ENCODE peak calls at places on chromosomes 7 and 10, in seven cellular contexts. L, B, Y, U, N, I and F are unnamed samples.

GRCh38 chr10:52440612-52441285 is 126.7 kb downstream of the DKK1 start:
- DNase-seq in U (peak; percentile 5), B (peak; percentile 43), I (no peak), Y (peak; percentile 3), L (no peak), N (no peak), F (peak; percentile 57)

GRCh38 chr7:151311294-151311864 is 30.2 kb upstream of the NUB1 start:
- DNase-seq in U (peak; percentile 84), Y (no peak), N (no peak), B (no peak), L (no peak), I (no peak), F (peak; percentile 20)

GRCh38 chr10:14838582-14839304 is 637 bp downstream of the HSPA14 start:
- DNase-seq in B (peak; percentile 29), I (no peak), Y (peak; percentile 46), N (peak; percentile 14), L (no peak), U (peak; percentile 83), F (peak; percentile 83)

GRCh38 chr10:15472431-15473400 is 101.6 kb upstream of the FAM171A1 start:
- DNase-seq in N (no peak), L (peak; percentile 46), B (peak; percentile 98), Y (no peak), I (peak; percentile 22), U (peak; percentile 63), F (peak; percentile 52)

GRCh38 chr7:36100293-36100692 is 52.8 kb upstream of the EEPD1 start:
- DNase-seq in B (no peak), I (no peak), U (no peak), N (no peak), L (no peak), Y (no peak), F (no peak)

GRCh38 chr7:101094376-101094775 is 9.1 kb downstream of the TRIM56 start:
- DNase-seq in I (no peak), Y (no peak), N (no peak), U (peak; percentile 28), B (no peak), L (no peak), F (no peak)

GRCh38 chr10:88271736-88272135 is 311.4 kb downstream of the RNLS start:
- DNase-seq in N (no peak), B (peak; percentile 50), L (no peak), U (no peak), Y (no peak), I (no peak), F (no peak)

GRCh38 chr7:41640487-41640886 is 62.4 kb downstream of the INHBA start:
- DNase-seq in B (peak; percentile 58), U (no peak), L (no peak), N (no peak), Y (no peak), I (no peak), F (no peak)

GRCh38 chr7:117008849-117009531 is 55.7 kb downstream of the ST7 start:
- DNase-seq in B (peak; percentile 90), I (no peak), N (no peak), Y (no peak), U (no peak), L (no peak), F (no peak)

GRCh38 chr10:116733566-116733965 is 8.8 kb downstream of the HSPA12A start:
- DNase-seq in B (no peak), N (no peak), Y (no peak), U (no peak), L (peak; percentile 58), I (no peak), F (no peak)

GRCh38 chr10:96334888-96335526 is 23.8 kb downstream of the OPALIN start:
- DNase-seq in Y (peak; percentile 50), I (no peak), B (peak; percentile 71), U (peak; percentile 84), N (no peak), L (peak; percentile 8), F (peak; percentile 70)

GRCh38 chr7:5296627-5297226 is 14.0 kb downstream of the SLC29A4 start:
- DNase-seq in L (no peak), Y (peak; percentile 13), B (peak; percentile 5), I (no peak), U (peak; percentile 87), N (peak; percentile 73), F (peak; percentile 95)

GRCh38 chr7:128236924-128237586 is 4.0 kb upstream of the LEP start:
- DNase-seq in B (peak; percentile 60), U (peak; percentile 6), I (no peak), Y (peak; percentile 28), N (no peak), L (peak; percentile 62), F (no peak)

GRCh38 chr7:370775-371118 is 80.8 kb downstream of the FOXL3 start:
- DNase-seq in L (no peak), Y (no peak), N (no peak), B (no peak), U (no peak), I (no peak), F (no peak)

GRCh38 chr7:29987083-29987482 is 2.5 kb downstream of the SCRN1 start:
- DNase-seq in I (no peak), Y (peak; percentile 52), B (peak; percentile 44), U (no peak), N (no peak), L (no peak), F (no peak)

GRCh38 chr7:100532165-100533022 is 6.6 kb upstream of the AGFG2 start:
- DNase-seq in B (no peak), Y (no peak), L (no peak), I (no peak), N (no peak), U (no peak), F (no peak)

GRCh38 chr10:8054243-8054497 is 318 bp upstream of the GATA3 start:
- DNase-seq in N (no peak), U (no peak), I (no peak), L (no peak), B (no peak), Y (no peak), F (no peak)

GRCh38 chr10:8053446-8054242 is 844 bp upstream of the GATA3 start:
- DNase-seq in B (peak; percentile 49), Y (peak; percentile 87), U (peak; percentile 95), N (peak; percentile 92), I (no peak), L (peak; percentile 21), F (peak; percentile 96)

GRCh38 chr10:8052344-8052969 is 2.0 kb upstream of the GATA3 start:
- DNase-seq in U (no peak), B (no peak), N (no peak), Y (peak; percentile 67), I (no peak), L (no peak), F (peak; percentile 50)

GRCh38 chr10:8051851-8052257 is 2.6 kb upstream of the GATA3 start:
- DNase-seq in U (peak; percentile 78), I (no peak), L (no peak), Y (peak; percentile 83), B (no peak), N (no peak), F (peak; percentile 91)

DNA sequence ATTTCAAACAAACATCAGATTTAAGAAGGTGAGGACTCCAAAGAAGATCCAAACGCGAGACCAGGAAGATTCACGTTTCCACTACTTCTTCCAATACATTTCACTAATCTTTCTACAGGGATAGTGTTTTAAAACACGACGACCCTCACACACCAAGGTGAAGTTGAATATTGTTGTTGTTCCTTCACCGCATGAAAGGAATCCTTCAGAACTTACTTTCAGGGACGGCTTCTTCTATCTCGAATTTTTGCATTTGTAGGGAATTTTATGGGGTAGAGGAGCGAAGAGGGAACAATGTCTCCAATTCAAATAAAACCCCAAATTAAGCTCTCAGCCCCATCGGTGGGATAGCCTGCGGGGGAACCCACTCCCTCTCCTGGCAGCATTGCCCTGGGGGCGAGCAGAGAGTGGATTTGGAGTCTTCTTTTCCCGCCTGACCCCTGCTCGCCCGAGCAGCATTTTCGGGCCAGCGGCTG is 1.5 kb upstream of the GATA3 start:
- DNase-seq in Y (no peak), I (no peak), U (no peak), L (no peak), B (no peak), N (no peak), F (no peak)
- H3K4me3 ChIP-seq in Y (peak overlapping the region; percentile 58), I (no peak overlapping the region), U (peak overlapping the region; percentile 60), L (no peak overlapping the region), B (no peak overlapping the region), N (no peak overlapping the region), F (no peak overlapping the region)

DNA sequence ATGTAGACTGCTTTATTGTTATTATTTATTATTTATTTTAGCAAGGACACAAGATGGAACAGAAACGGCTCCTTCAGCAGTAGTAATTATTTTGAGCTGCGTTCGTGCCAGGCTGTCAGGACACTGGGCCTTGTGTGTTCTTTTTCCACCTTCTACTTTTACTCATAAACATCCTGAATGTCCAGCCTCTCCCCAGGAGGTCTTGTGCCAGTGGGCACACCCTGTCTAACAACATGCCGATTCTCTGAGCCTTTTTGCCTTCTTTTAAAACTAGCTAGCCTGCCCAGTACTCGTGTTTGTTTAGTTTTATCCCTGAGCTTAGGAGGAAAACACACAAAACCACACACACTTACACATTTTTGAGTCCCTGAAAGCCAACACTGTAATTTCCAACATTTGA is 1.2 kb downstream of the SCIN start:
- DNase-seq in U (no peak), I (no peak), B (no peak), N (no peak), L (no peak), Y (no peak), F (no peak)
- H3K4me3 ChIP-seq in U (no peak overlapping the region), I (no peak overlapping the region), B (no peak overlapping the region), N (no peak overlapping the region), L (no peak overlapping the region), Y (no peak overlapping the region), F (no peak overlapping the region)

GRCh38 chr10:121593267-121593666 is 5.0 kb downstream of the FGFR2 start:
- DNase-seq in Y (no peak), N (no peak), U (no peak), L (no peak), B (no peak), I (no peak), F (no peak)

GRCh38 chr10:121594623-121595320 is 3.5 kb downstream of the FGFR2 start:
- DNase-seq in I (no peak), U (no peak), N (no peak), Y (no peak), L (peak; percentile 47), B (no peak), F (no peak)

GRCh38 chr10:121593676-121594075 is 4.6 kb downstream of the FGFR2 start:
- DNase-seq in U (no peak), L (no peak), B (no peak), I (no peak), Y (no peak), N (no peak), F (no peak)

GRCh38 chr10:121595321-121595805 is 2.9 kb downstream of the FGFR2 start:
- DNase-seq in B (no peak), N (no peak), I (no peak), U (no peak), L (no peak), Y (no peak), F (no peak)

GRCh38 chr10:121594076-121594475 is 4.2 kb downstream of the FGFR2 start:
- DNase-seq in I (no peak), B (no peak), U (no peak), N (no peak), Y (no peak), L (no peak), F (no peak)
- H3K4me3 ChIP-seq in I (no peak overlapping the region), B (no peak overlapping the region), U (peak overlapping the region; percentile 82), N (no peak overlapping the region), Y (no peak overlapping the region), L (no peak overlapping the region), F (no peak overlapping the region)

DNA sequence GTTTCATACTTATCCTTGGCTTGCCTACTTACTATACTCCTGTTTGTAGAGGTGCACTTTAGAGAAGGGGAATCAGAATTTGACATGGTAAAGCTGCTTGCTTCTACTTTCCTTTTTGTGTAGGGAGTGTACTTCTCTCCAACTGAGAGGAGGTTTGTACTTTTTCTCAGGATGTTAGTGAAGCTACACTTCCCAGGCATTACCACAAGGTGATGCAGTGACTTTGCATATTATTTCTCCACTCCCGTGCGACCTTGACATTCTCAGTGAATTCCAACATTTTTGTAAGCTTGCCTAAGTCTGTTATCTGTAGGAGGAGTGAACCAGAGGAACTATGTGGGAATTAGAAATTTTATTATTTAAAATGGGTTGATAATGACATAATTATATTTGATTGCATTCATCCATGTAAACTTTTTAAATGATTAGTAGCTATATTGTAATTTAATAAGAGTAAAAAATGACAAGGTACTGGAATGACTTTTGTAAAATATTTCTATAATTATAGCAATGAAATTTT is 5.2 kb downstream of the TAX1BP1 start:
- DNase-seq in L (no peak), U (peak; percentile 87), Y (peak; percentile 85), B (peak; percentile 91), I (peak; percentile 18), N (no peak), F (peak; percentile 18)
- H3K4me3 ChIP-seq in L (no peak overlapping the region), U (no peak overlapping the region), Y (no peak overlapping the region), B (no peak overlapping the region), I (no peak overlapping the region), N (no peak overlapping the region), F (no peak overlapping the region)